ENCODE peak calls at places on chromosomes 6 and 20, in ten cellular contexts. A is SK-MEL-5; J is Peyer's patch; D is psoas muscle; O is non-pigmented ciliary epithelial cell; P is stimulated activated CD8-positive, alpha-beta memory T cell treated with anti-CD3 and anti-CD28 coated beads, Interleukin-7, amount 100 ng/mL, for 24 hours; I is Right ventricle myocardium superior; T is neural progenitor cell; Y is body of pancreas; F is activated CD4-positive, alpha-beta T cell treated with anti-CD3 and anti-CD28 coated beads, Interleukin-2, amount 10 ng/mL, durations not matched to agents 7 days and 5 days. Q is an unnamed sample.

GRCh38 chr20:11952621-11953020 is 34.9 kb downstream of the BTBD3 start:
- DNase-seq in F (no peak), O (no peak), A (no peak), T (no peak), J (no peak), I (no peak), D (no peak), Y (no peak), P (no peak), Q (no peak)

GRCh38 chr6:33277663-33278391 is 904 bp downstream of the B3GALT4 start:
- DNase-seq in T (peak; percentile 29), D (no peak), O (no peak), P (no peak), A (no peak), Y (no peak), I (no peak), J (peak; percentile 79), F (peak; percentile 46), Q (peak; percentile 38)

GRCh38 chr20:49293122-49293521 is 15.3 kb upstream of the ZNFX1 start:
- DNase-seq in T (no peak), I (no peak), P (no peak), A (no peak), J (no peak), F (no peak), D (no peak), O (no peak), Y (no peak), Q (no peak)

GRCh38 chr6:104908031-104908430 is 48.3 kb upstream of the HACE1 start:
- DNase-seq in Y (no peak), D (no peak), A (peak; percentile 1), I (no peak), J (no peak), P (no peak), O (no peak), T (no peak), F (no peak), Q (peak; percentile 16)

GRCh38 chr6:39411465-39411864 is 89.0 kb upstream of the KCNK16 start:
- DNase-seq in J (no peak), I (no peak), F (no peak), Y (no peak), O (no peak), T (no peak), D (no peak), A (peak; percentile 54), P (no peak), Q (peak; percentile 12)

GRCh38 chr6:39347906-39348585 is 25.5 kb upstream of the KCNK16 start:
- DNase-seq in D (peak; percentile 70), Y (peak; percentile 79), J (peak; percentile 82), O (peak; percentile 23), T (peak; percentile 77), F (peak; percentile 63), A (peak; percentile 76), I (peak; percentile 79), P (peak; percentile 38), Q (peak; percentile 47)

GRCh38 chr6:105509506-105510331 is 106.8 kb upstream of the PREP start:
- DNase-seq in Y (no peak), O (no peak), J (no peak), T (peak; percentile 63), A (peak; percentile 48), I (peak; percentile 51), P (no peak), D (no peak), F (no peak), Q (no peak)

GRCh38 chr6:107488875-107489635 is 862 bp upstream of the SOBP start:
- DNase-seq in O (no peak), I (peak; percentile 65), F (no peak), T (peak; percentile 80), A (peak; percentile 34), P (no peak), J (no peak), D (peak; percentile 46), Y (peak; percentile 18), Q (peak; percentile 66)

GRCh38 chr6:118284736-118285360 is 263.2 kb upstream of the PLN start:
- DNase-seq in Y (no peak), J (no peak), A (peak; percentile 24), F (no peak), D (no peak), P (no peak), I (no peak), T (no peak), O (no peak), Q (peak; percentile 6)

GRCh38 chr6:125154184-125155135 is 887 bp downstream of the TPD52L1 start:
- DNase-seq in Y (peak; percentile 63), P (no peak), D (peak; percentile 54), A (peak; percentile 35), F (peak; percentile 14), T (peak; percentile 60), O (no peak), J (peak; percentile 46), I (peak; percentile 44), Q (peak; percentile 39)

GRCh38 chr20:51230727-51231126 is 207.8 kb upstream of the KCNG1 start:
- DNase-seq in D (no peak), A (no peak), Y (no peak), P (no peak), J (no peak), F (no peak), I (no peak), O (no peak), T (no peak), Q (no peak)

Q was measured in RKO.